ENCODE peak calls at places on chromosomes 2 and 18, in six cellular contexts. Z, Q, O, B, T and L are unnamed samples.

GRCh38 chr18:51028201-51028805 is 1.7 kb upstream of the SMAD4 start:
- DNase-seq in T (no peak), O (no peak), B (no peak), Q (no peak), Z (no peak), L (no peak)

GRCh38 chr2:107068069-107068468 is 182.1 kb upstream of the ST6GAL2 start:
- DNase-seq in B (no peak), Q (no peak), Z (no peak), O (no peak), T (no peak), L (no peak)

GRCh38 chr2:224938670-224939309 is 103.5 kb downstream of the DOCK10 start:
- DNase-seq in Q (no peak), T (peak), Z (no peak), O (no peak), B (no peak), L (no peak)

GRCh38 chr18:8359481-8359880 is 249.8 kb upstream of the RAB12 start:
- DNase-seq in O (no peak), T (no peak), Q (no peak), Z (no peak), B (no peak), L (no peak)

GRCh38 chr2:455913-456312 is 168.0 kb upstream of the ALKAL2 start:
- DNase-seq in O (no peak), Z (no peak), Q (no peak), T (no peak), B (no peak), L (no peak)

GRCh38 chr2:202032841-202033316 is 776 bp upstream of the FZD7 start:
- DNase-seq in O (no peak), T (peak), Q (peak), Z (no peak), B (peak), L (no peak)

GRCh38 chr2:55161295-55162210 is 70.5 kb downstream of the CLHC1 start:
- DNase-seq in Q (no peak), O (no peak), B (no peak), T (no peak), Z (no peak), L (peak)

GRCh38 chr2:208065476-208065875 is 40.1 kb upstream of the PLEKHM3 start:
- DNase-seq in Z (no peak), O (no peak), Q (no peak), B (no peak), T (no peak), L (no peak)

GRCh38 chr2:232340171-232340935 is 38.2 kb upstream of the ALPP start:
- DNase-seq in T (no peak), B (no peak), Z (no peak), Q (no peak), O (no peak), L (no peak)

GRCh38 chr2:132544045-132544630 is 125.9 kb downstream of the LYPD1 start:
- DNase-seq in B (no peak), T (no peak), Q (no peak), Z (no peak), O (no peak), L (no peak)

GRCh38 chr18:3008546-3008945 is 4.4 kb downstream of the LPIN2 start:
- DNase-seq in B (peak), Q (peak), T (peak), O (no peak), Z (no peak), L (no peak)

GRCh38 chr2:171084128-171084527 is 76.6 kb downstream of the TLK1 start:
- DNase-seq in B (no peak), T (no peak), Z (no peak), O (no peak), Q (no peak), L (no peak)

GRCh38 chr2:3290655-3291054 is 87.0 kb downstream of the EIPR1 start:
- DNase-seq in B (no peak), Q (no peak), Z (no peak), T (no peak), O (no peak), L (no peak)

GRCh38 chr2:229856416-229856815 is 65.4 kb downstream of the TRIP12 start:
- DNase-seq in O (no peak), B (no peak), T (no peak), Q (no peak), Z (no peak), L (no peak)

GRCh38 chr2:71555798-71556454 is 102.6 kb downstream of the DYSF start:
- DNase-seq in Q (no peak), O (no peak), Z (no peak), B (no peak), T (no peak), L (no peak)

GRCh38 chr2:237603718-237604362 is 13.3 kb upstream of the RAB17 start:
- DNase-seq in Z (no peak), Q (no peak), T (peak), B (no peak), O (no peak), L (no peak)

GRCh38 chr2:82199493-82199852 is 1894.9 kb upstream of the LRRTM1 start:
- DNase-seq in O (no peak), Z (no peak), T (no peak), Q (no peak), B (no peak), L (no peak)

GRCh38 chr2:105746177-105747080 is 1.7 kb downstream of the NCK2 start:
- DNase-seq in B (no peak), Q (no peak), O (peak), Z (peak), T (no peak), L (no peak)